ENCODE peak calls at places on chromosome 22, in ten cellular contexts. H is stimulated activated CD4-positive, alpha-beta T cell treated with anti-CD3 and anti-CD28 coated beads, Interleukin-1b, Interleukin-23, amount 100 ng/mL, for 48 hours; E is K562; G is iris pigment epithelial cell; X is BJ; O is sigmoid colon; D is PC-9; U is NCI-H187; A is NCI-H774; K is fibroblast of mammary gland. Y is an unnamed sample.

GRCh38 chr22:45887202-45888131 is 89.5 kb downstream of the WNT7B start:
- DNase-seq in H (no peak), E (no peak), G (no peak), X (no peak), O (peak), D (peak), U (no peak), A (no peak), K (no peak), Y (no peak)

GRCh38 chr22:17772963-17773605 is 1.2 kb downstream of the BID start:
- DNase-seq in H (no peak), E (peak), G (peak), X (no peak), O (peak), D (peak), U (no peak), A (no peak), K (peak), Y (no peak)

GRCh38 chr22:44127353-44127752 is 53.4 kb upstream of the PARVG start:
- DNase-seq in H (no peak), E (no peak), G (peak), X (no peak), O (peak), D (no peak), U (no peak), A (no peak), K (peak), Y (no peak)

GRCh38 chr22:40635940-40636379 is 559 bp downstream of the MRTFA start:
- DNase-seq in H (no peak), E (no peak), G (no peak), X (no peak), O (peak), D (no peak), U (no peak), A (no peak), K (no peak), Y (peak)

GRCh38 chr22:38320605-38321402 is 3.6 kb upstream of the CSNK1E start:
- DNase-seq in H (no peak), E (no peak), G (no peak), X (no peak), O (no peak), D (no peak), U (no peak), A (no peak), K (no peak), Y (no peak)

GRCh38 chr22:46352691-46353386 is 17.3 kb downstream of the TRMU start:
- DNase-seq in H (no peak), E (no peak), G (peak), X (no peak), O (no peak), D (peak), U (no peak), A (no peak), K (peak), Y (no peak)

GRCh38 chr22:50306753-50307749 is at the start of gene PLXNB2:
- DNase-seq in H (no peak), E (peak), G (peak), X (no peak), O (peak), D (peak), U (peak), A (peak), K (peak), Y (no peak)

GRCh38 chr22:38270091-38270972 is 2.5 kb downstream of the TMEM184B start:
- DNase-seq in H (no peak), E (no peak), G (no peak), X (no peak), O (no peak), D (no peak), U (no peak), A (no peak), K (no peak), Y (no peak)

GRCh38 chr22:35377735-35378134 is 3.2 kb upstream of the HMOX1 start:
- DNase-seq in H (no peak), E (no peak), G (no peak), X (no peak), O (no peak), D (no peak), U (no peak), A (no peak), K (no peak), Y (no peak)

Y was measured in effector memory CD4-positive, alpha-beta T cell.